ENCODE peak calls at places on chromosomes 13 and 19, in ten cellular contexts. F, L, R, G, T, D, O, Q, A and M are unnamed samples.

GRCh38 chr13:95643009-95643408 is 1.5 kb downstream of the DZIP1 start:
- DNase-seq in F (no peak), A (no peak), O (no peak), L (no peak), R (no peak), G (no peak), D (no peak), Q (no peak), T (no peak), M (no peak)

GRCh38 chr19:39160523-39160861 is 34.9 kb downstream of the PAK4 start:
- DNase-seq in D (no peak), A (no peak), Q (peak), F (no peak), T (no peak), L (no peak), G (no peak), R (peak), O (peak), M (no peak)

GRCh38 chr13:19572280-19572679 is 10.9 kb upstream of the TPTE2 start:
- DNase-seq in O (no peak), T (no peak), L (no peak), R (no peak), A (no peak), D (no peak), G (no peak), Q (no peak), F (no peak), M (no peak)

GRCh38 chr13:112447761-112448603 is 71.8 kb downstream of the SPACA7 start:
- DNase-seq in T (no peak), O (no peak), A (no peak), L (no peak), D (no peak), G (no peak), F (no peak), R (no peak), Q (no peak), M (no peak)

GRCh38 chr13:42859760-42860159 is 78.4 kb downstream of the FAM216B start:
- DNase-seq in O (no peak), D (no peak), G (no peak), F (no peak), T (no peak), R (no peak), A (no peak), L (no peak), Q (no peak), M (no peak)

GRCh38 chr19:480016-480855 is 16.1 kb upstream of the MADCAM1 start:
- DNase-seq in F (peak), D (peak), G (peak), R (no peak), L (peak), T (peak), A (peak), Q (peak), O (peak), M (no peak)

GRCh38 chr19:34999498-35000337 is at the start of gene GRAMD1A:
- DNase-seq in Q (peak), L (peak), A (peak), G (peak), D (peak), T (peak), O (peak), R (peak), F (peak), M (peak)

GRCh38 chr13:26971990-26972888 is 199.4 kb downstream of the USP12 start:
- DNase-seq in G (peak), O (peak), D (peak), L (peak), F (no peak), R (no peak), T (no peak), A (peak), Q (no peak), M (no peak)

GRCh38 chr13:44549461-44549860 is 26.7 kb downstream of the TSC22D1 start:
- DNase-seq in F (no peak), L (no peak), R (no peak), A (no peak), G (no peak), D (no peak), Q (no peak), T (no peak), O (no peak), M (no peak)

GRCh38 chr13:40445557-40445990 is 220.9 kb downstream of the FOXO1 start:
- DNase-seq in G (no peak), L (no peak), F (no peak), T (no peak), R (no peak), A (peak), Q (peak), D (peak), O (peak), M (peak)

GRCh38 chr19:29263305-29264080 is 50.5 kb upstream of the UQCRFS1 start:
- DNase-seq in L (peak), Q (peak), A (no peak), O (peak), T (peak), G (peak), R (no peak), D (peak), F (peak), M (no peak)

GRCh38 chr13:33123066-33123940 is 107.1 kb downstream of the KL start:
- DNase-seq in Q (peak), G (no peak), L (no peak), R (no peak), O (no peak), F (no peak), A (peak), D (no peak), T (no peak), M (no peak)

GRCh38 chr13:113448885-113449692 is 4.2 kb downstream of the ADPRHL1 start:
- DNase-seq in A (peak), L (no peak), R (no peak), Q (no peak), D (no peak), T (no peak), O (peak), F (no peak), G (no peak), M (no peak)

GRCh38 chr13:66693656-66694055 is 536.5 kb downstream of the PCDH9 start:
- DNase-seq in D (no peak), A (no peak), F (no peak), O (no peak), Q (no peak), L (no peak), T (no peak), G (no peak), R (no peak), M (no peak)

GRCh38 chr13:66691149-66691548 is 539.0 kb downstream of the PCDH9 start:
- DNase-seq in L (no peak), R (no peak), O (peak), G (no peak), D (no peak), A (no peak), F (no peak), Q (no peak), T (no peak), M (no peak)

GRCh38 chr13:66689037-66689619 is 541.0 kb downstream of the PCDH9 start:
- DNase-seq in D (no peak), G (no peak), R (no peak), F (no peak), O (peak), A (no peak), T (no peak), L (no peak), Q (no peak), M (no peak)

GRCh38 chr13:66689628-66690027 is 540.5 kb downstream of the PCDH9 start:
- DNase-seq in A (no peak), O (peak), G (no peak), T (no peak), F (peak), L (no peak), Q (no peak), D (no peak), R (no peak), M (no peak)
- TF ChIP-seq CTCF in A (no peak), O (peak), G (no peak), T (no peak), F (no peak), L (peak), Q (peak), D (no peak), R (peak), M (peak)

GRCh38 chr19:8858260-8858659 is 26.1 kb downstream of the MBD3L1 start:
- DNase-seq in D (no peak), A (no peak), R (no peak), O (no peak), F (no peak), T (no peak), Q (no peak), G (no peak), L (no peak), M (no peak)
- TF ChIP-seq CTCF in D (no peak), A (no peak), R (no peak), O (no peak), F (no peak), T (no peak), Q (no peak), G (no peak), L (no peak), M (no peak)

DNA sequence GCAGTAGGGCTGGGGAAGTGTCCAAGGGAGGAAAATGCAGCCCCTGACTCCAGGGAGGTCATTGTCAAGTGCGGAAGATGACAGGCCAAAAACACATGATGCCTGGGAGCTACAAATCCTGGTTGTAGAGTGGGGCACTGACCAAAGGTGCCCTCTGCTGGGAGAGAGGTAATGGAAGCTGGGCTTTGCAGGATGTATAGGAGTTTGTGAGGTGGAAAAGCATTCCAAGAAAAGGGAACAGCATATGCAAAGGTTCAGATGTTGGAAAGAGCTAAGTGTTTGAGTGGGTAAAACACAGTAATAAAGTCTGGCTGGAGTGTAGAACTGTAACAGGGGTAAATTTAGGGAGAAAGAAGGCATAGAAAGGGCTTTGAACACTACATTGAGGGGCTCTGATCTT is 46.9 kb upstream of the PTPRS start:
- DNase-seq in O (no peak), F (no peak), R (no peak), D (no peak), L (no peak), A (no peak), Q (no peak), T (no peak), G (no peak), M (no peak)
- TF ChIP-seq CTCF in O (no peak), F (no peak), R (no peak), D (no peak), L (no peak), A (no peak), Q (no peak), T (no peak), G (no peak), M (no peak)

GRCh38 chr13:91369432-91369831 is 21.9 kb downstream of the MIR17HG start:
- DNase-seq in R (no peak), G (no peak), Q (no peak), T (no peak), F (no peak), A (no peak), D (no peak), L (no peak), O (peak), M (no peak)

GRCh38 chr13:91372813-91373420 is 25.4 kb downstream of the MIR17HG start:
- DNase-seq in Q (no peak), A (no peak), L (no peak), F (no peak), O (no peak), T (no peak), D (no peak), G (no peak), R (no peak), M (no peak)

GRCh38 chr13:91375119-91375729 is 23.2 kb upstream of the GPC5 start:
- DNase-seq in L (no peak), R (no peak), D (no peak), G (peak), T (no peak), Q (no peak), A (no peak), F (no peak), O (peak), M (no peak)
- TF ChIP-seq CTCF in L (peak), R (peak), D (peak), G (peak), T (peak), Q (peak), A (peak), F (peak), O (peak), M (peak)

DNA sequence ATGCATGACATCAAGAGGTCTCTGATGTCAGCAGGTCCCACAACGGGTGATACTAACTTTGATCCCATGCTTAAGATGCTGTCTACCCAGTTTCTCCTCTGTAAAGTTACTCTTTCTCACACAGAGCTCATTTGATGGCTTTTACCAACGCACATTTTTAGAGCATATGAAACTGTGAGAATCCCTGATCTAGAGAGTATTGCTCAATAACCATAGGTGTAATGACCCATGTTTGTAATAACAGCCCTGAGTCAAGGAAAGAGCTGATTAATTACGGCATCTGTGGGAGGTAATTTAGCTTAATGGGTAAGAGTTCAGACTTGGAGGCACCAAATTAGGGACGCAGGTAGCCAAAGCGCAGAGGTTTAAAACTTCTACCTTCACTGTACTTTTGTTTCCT is 18.0 kb upstream of the IZUMO2 start:
- DNase-seq in F (no peak), Q (no peak), O (no peak), R (no peak), G (no peak), L (no peak), T (no peak), A (no peak), D (no peak), M (no peak)
- TF ChIP-seq CTCF in F (no peak), Q (no peak), O (no peak), R (no peak), G (no peak), L (no peak), T (no peak), A (no peak), D (no peak), M (no peak)

GRCh38 chr13:67042556-67042955 is 187.6 kb downstream of the PCDH9 start:
- DNase-seq in O (no peak), Q (no peak), G (no peak), A (no peak), D (no peak), R (no peak), F (no peak), L (no peak), T (no peak), M (no peak)

GRCh38 chr13:67048793-67049150 is 181.4 kb downstream of the PCDH9 start:
- DNase-seq in T (no peak), D (no peak), A (no peak), O (peak), Q (no peak), R (peak), G (no peak), L (no peak), F (no peak), M (peak)

GRCh38 chr13:67048084-67048792 is 181.9 kb downstream of the PCDH9 start:
- DNase-seq in F (no peak), R (peak), A (no peak), G (no peak), L (peak), D (peak), T (no peak), O (peak), Q (no peak), M (peak)

GRCh38 chr13:67043901-67044300 is 186.2 kb downstream of the PCDH9 start:
- DNase-seq in A (no peak), Q (no peak), O (peak), F (no peak), G (no peak), T (no peak), D (no peak), R (no peak), L (no peak), M (no peak)

DNA sequence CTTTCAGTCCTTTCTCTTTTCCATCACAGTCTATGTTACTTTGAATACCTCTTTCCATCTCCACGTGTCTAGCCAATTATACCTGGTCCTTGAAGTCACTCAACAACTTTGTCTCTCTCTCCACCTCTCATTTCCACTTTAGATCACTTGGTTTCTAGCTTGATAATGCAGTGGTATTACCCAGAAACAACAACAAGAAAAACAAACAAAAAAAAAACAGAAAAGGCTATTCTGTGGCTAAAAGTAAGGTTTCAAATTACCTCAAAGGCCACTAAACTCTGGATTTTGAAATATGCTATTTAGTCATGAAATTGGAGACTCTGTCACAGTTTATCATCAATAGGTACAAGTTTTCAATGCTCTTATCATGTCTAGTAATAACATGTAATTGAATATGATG is 184.8 kb downstream of the PCDH9 start:
- DNase-seq in A (no peak), Q (no peak), L (no peak), G (no peak), F (no peak), D (no peak), O (no peak), T (no peak), R (no peak), M (no peak)
- TF ChIP-seq CTCF in A (no peak), Q (no peak), L (no peak), G (no peak), F (no peak), D (no peak), O (no peak), T (no peak), R (no peak), M (no peak)